ENCODE peak calls at places on chromosomes 6 and 20, in five cellular contexts. S is IMR-90, V is HepG2, P is GM23248, I is colonic mucosa. J is an unnamed sample. For H3K4me1, the result is how much of the 10 kb centered on the place peaks cover.

GRCh38 chr6:20118877-20119276 is 93.4 kb downstream of the MBOAT1 start:
- DNase-seq in S (no peak), V (no peak), P (no peak), I (no peak), J (no peak)

GRCh38 chr20:45218133-45218532 is 3.0 kb upstream of the SEMG2 start:
- DNase-seq in S (no peak), V (no peak), P (no peak), I (no peak), J (no peak)

GRCh38 chr6:87698618-87699017 is 3.4 kb downstream of the AKIRIN2 start:
- DNase-seq in S (peak), V (no peak), P (peak), I (no peak), J (peak)

GRCh38 chr20:59598625-59599310 is 5.6 kb upstream of the PHACTR3 start:
- DNase-seq in S (no peak), V (peak), P (peak), I (no peak), J (peak)

GRCh38 chr6:15530411-15530810 is 132.4 kb downstream of the DTNBP1 start:
- DNase-seq in S (no peak), V (no peak), P (no peak), I (no peak), J (no peak)

GRCh38 chr20:34345426-34345757 is 17.7 kb upstream of the ITCH start:
- DNase-seq in S (no peak), V (no peak), P (no peak), I (no peak), J (no peak)

GRCh38 chr20:15141880-15142279 is 804.5 kb upstream of the FLRT3 start:
- DNase-seq in S (no peak), V (no peak), P (no peak), I (no peak), J (no peak)

GRCh38 chr20:58150772-58151171 is 77.7 kb downstream of the ANKRD60 start:
- DNase-seq in S (no peak), V (no peak), P (no peak), I (peak), J (no peak)

GRCh38 chr6:68122032-68122431 is 513.0 kb upstream of the ADGRB3 start:
- DNase-seq in S (no peak), V (no peak), P (no peak), I (no peak), J (no peak)

GRCh38 chr20:54633903-54634302 is 158.5 kb downstream of the DOK5 start:
- DNase-seq in S (no peak), V (no peak), P (no peak), I (no peak), J (no peak)

GRCh38 chr6:33692760-33693158 is 18.7 kb downstream of the UQCC2 start:
- DNase-seq in S (peak), V (no peak), P (peak), I (peak), J (no peak)

GRCh38 chr6:117548797-117549301 is 53.5 kb downstream of the GOPC start:
- DNase-seq in S (peak), V (peak), P (peak), I (no peak), J (peak)
- H3K4me1 ChIP-seq in S (under half), V (under half), P (under half), I (under half), J (under half)

GRCh38 chr6:139482184-139482751 is 107.8 kb upstream of the CITED2 start:
- DNase-seq in S (no peak), V (no peak), P (no peak), I (no peak), J (no peak)

GRCh38 chr6:139475231-139475630 is 100.8 kb upstream of the CITED2 start:
- DNase-seq in S (no peak), V (no peak), P (no peak), I (no peak), J (no peak)

GRCh38 chr6:139480356-139480833 is 105.9 kb upstream of the CITED2 start:
- DNase-seq in S (no peak), V (peak), P (no peak), I (no peak), J (no peak)

GRCh38 chr6:139483082-139483481 is 108.6 kb upstream of the CITED2 start:
- DNase-seq in S (no peak), V (no peak), P (no peak), I (no peak), J (no peak)

DNA sequence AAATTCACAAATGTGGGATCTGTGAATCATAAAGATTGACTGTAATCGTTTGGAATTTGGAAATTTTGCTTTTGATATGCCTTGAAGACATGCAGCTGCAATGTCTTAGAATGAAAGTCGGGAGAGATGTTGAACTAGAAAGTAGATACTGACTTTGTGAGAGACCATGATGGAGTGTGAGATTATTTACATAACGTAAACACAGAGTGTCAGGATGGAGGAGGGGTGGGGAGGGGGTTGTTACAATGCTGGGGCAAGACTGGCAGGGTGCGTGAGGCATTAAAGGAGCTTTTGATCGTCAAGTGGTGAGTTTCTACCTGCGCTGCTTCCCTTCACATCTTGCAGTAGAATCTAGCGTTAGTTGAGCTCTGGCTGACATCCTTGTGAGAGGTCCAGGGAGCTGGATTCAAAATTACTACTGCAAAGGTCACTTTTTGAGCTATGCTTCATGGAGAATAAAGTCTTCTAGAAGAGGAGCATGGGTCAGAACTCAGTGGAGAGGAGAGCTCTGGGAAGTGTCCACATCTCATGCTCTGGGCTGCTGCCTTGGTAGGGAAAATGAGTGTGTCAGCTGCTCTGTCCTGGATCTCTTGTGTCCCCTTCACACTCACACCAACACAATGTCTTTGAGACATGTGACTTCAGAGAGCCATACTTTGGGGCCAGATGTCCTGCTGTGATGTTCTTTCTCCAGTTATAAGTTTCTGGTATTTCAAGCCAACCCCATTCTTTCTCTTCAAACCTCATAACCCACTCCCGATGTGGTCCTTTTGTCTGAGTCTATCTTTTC is 105.2 kb upstream of the CITED2 start:
- DNase-seq in S (peak), V (no peak), P (no peak), I (no peak), J (no peak)
- H3K4me3 ChIP-seq in S (no peak), V (no peak), P (no peak), I (no peak), J (no peak)

DNA sequence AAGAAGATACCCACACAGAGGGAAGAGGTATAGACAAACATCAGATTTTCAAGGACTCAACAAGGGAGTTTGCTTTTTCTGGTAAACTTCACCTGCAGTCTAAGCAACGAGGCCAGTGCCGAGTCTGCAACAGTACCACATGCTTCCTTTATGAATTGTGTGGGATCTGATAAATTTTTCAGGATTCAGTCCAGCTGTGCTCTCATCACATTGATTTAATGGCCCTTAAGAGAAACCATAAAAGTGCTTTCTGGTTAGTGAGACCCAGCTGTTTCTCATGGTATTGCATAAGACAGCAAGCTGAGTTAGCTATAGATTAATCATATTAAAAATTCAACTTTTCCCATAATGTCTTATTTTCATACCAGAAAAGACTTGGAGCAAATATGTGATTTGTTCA is 291.4 kb downstream of the CENPW start:
- DNase-seq in S (no peak), V (no peak), P (peak), I (no peak), J (peak)
- H3K9ac ChIP-seq in S (no peak), V (no peak), P (no peak), I (no peak), J (no peak)

DNA sequence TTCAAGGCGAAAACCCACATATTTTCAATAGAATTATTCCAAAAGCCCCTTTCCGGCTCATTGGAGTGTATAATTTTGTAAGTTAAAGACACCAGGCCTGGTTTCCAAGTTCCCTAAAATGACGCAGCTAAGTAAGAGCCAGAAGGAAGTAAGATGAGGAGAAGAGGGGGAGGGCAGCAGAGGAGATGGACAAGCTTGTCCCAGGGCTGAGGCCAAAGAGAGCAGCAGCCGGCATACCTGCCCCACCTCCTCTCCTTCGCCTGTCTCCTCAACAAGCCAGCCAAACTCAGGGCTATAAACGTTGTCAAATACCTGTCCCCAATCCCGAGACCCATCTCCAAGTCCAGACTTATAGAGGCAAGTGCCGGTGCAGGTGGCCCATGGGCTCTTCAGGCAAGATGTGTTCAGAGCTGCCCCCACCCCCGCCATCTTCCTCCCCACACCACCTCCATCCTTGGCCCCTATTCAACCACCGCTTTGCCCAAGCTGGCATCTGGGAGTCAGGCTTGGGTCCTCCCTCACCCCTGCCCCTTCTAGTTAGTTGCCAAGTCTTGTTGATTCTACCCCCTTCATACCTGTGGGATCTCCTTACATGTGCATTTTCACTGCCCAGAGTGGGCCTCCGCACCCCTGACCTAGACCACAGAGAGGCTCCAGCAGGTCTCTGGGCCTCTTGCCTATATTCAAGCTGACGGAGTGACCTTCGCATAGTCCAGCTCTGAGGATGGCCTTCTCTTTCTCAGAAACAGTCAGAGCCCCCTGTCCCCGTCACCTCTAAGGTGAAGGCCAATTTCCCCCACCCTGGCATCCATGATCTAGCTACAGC is 75.7 kb upstream of the SIRPA start:
- DNase-seq in S (no peak), V (no peak), P (no peak), I (no peak), J (no peak)
- H3K4me1 ChIP-seq in S (under half), V (under half), P (under half), I (under half), J (under half)

J was measured in adipocyte.